ENCODE peak calls at places on chromosomes 13 and 19, in seven cellular contexts. E is H1, R is GM12892, C is GM12878, Z is SK-N-SH, V is K562, U is HepG2. K is an unnamed sample.
A peak's percentile ranks its signal among the peaks of the same experiment; 100 is the strongest.

GRCh38 chr19:5053661-5054060 is 84.7 kb downstream of the KDM4B start:
- DNase-seq in E (no peak), R (no peak), C (no peak), Z (no peak), V (no peak), U (no peak), K (no peak)

GRCh38 chr19:5302396-5302795 is 38.2 kb downstream of the PTPRS start:
- DNase-seq in E (no peak), R (no peak), C (no peak), Z (no peak), V (no peak), U (no peak), K (no peak)

GRCh38 chr19:42197375-42197817 is 20.1 kb downstream of the DEDD2 start:
- DNase-seq in E (no peak), R (no peak), C (no peak), Z (no peak), V (no peak), U (no peak), K (no peak)

GRCh38 chr19:40365613-40366401 is 17.3 kb downstream of the PLD3 start:
- DNase-seq in E (peak; percentile 86), R (peak; percentile 94), C (no peak), Z (peak; percentile 99), V (peak; percentile 97), U (no peak), K (peak; percentile 98)

GRCh38 chr19:54439174-54439851 is 9.7 kb upstream of the LENG8 start:
- DNase-seq in E (peak; percentile 78), R (no peak), C (no peak), Z (peak; percentile 63), V (peak; percentile 50), U (peak; percentile 56), K (no peak)

GRCh38 chr19:2308114-2308556 is at the start of gene LINGO3:
- DNase-seq in E (no peak), R (no peak), C (no peak), Z (peak; percentile 75), V (peak; percentile 37), U (no peak), K (no peak)

GRCh38 chr13:105984236-105984635 is 551.2 kb downstream of the EFNB2 start:
- DNase-seq in E (no peak), R (no peak), C (no peak), Z (no peak), V (no peak), U (no peak), K (no peak)

GRCh38 chr19:11506101-11506555 is 489 bp upstream of the ZNF653 start:
- DNase-seq in E (no peak), R (no peak), C (no peak), Z (no peak), V (no peak), U (no peak), K (no peak)

GRCh38 chr13:32951580-32951979 is 64.6 kb upstream of the KL start:
- DNase-seq in E (no peak), R (no peak), C (no peak), Z (no peak), V (no peak), U (no peak), K (no peak)

GRCh38 chr19:2255982-2256685 is at the start of gene JSRP1:
- DNase-seq in E (no peak), R (no peak), C (no peak), Z (peak; percentile 94), V (no peak), U (no peak), K (no peak)

GRCh38 chr19:17479325-17479791 is 9.0 kb downstream of the SLC27A1 start:
- DNase-seq in E (no peak), R (no peak), C (no peak), Z (no peak), V (no peak), U (no peak), K (no peak)

GRCh38 chr19:4452230-4452990 is 5.2 kb downstream of the UBXN6 start:
- DNase-seq in E (no peak), R (peak; percentile 15), C (no peak), Z (peak; percentile 33), V (no peak), U (no peak), K (no peak)

GRCh38 chr13:31894931-31895330 is 136.6 kb upstream of the FRY start:
- DNase-seq in E (no peak), R (no peak), C (no peak), Z (no peak), V (no peak), U (no peak), K (no peak)

GRCh38 chr19:5588906-5589676 is 21.3 kb upstream of the TINCR start:
- DNase-seq in E (no peak), R (no peak), C (no peak), Z (peak; percentile 17), V (no peak), U (no peak), K (no peak)

GRCh38 chr13:99892189-99892588 is 79.4 kb downstream of the ZIC5 start:
- DNase-seq in E (peak; percentile 49), R (no peak), C (no peak), Z (no peak), V (no peak), U (no peak), K (no peak)

GRCh38 chr13:108227651-108228272 is 9.6 kb downstream of the ABHD13 start:
- DNase-seq in E (no peak), R (no peak), C (no peak), Z (peak; percentile 22), V (peak; percentile 29), U (peak; percentile 21), K (no peak)

GRCh38 chr19:12745166-12745897 is 6.3 kb upstream of the BEST2 start:
- DNase-seq in E (no peak), R (no peak), C (no peak), Z (no peak), V (no peak), U (no peak), K (no peak)

GRCh38 chr19:1728816-1729567 is 24.3 kb upstream of the ONECUT3 start:
- DNase-seq in E (no peak), R (no peak), C (no peak), Z (no peak), V (no peak), U (no peak), K (no peak)

GRCh38 chr19:1316466-1316865 is 30.8 kb downstream of the EFNA2 start:
- DNase-seq in E (no peak), R (no peak), C (no peak), Z (no peak), V (no peak), U (no peak), K (no peak)

DNA sequence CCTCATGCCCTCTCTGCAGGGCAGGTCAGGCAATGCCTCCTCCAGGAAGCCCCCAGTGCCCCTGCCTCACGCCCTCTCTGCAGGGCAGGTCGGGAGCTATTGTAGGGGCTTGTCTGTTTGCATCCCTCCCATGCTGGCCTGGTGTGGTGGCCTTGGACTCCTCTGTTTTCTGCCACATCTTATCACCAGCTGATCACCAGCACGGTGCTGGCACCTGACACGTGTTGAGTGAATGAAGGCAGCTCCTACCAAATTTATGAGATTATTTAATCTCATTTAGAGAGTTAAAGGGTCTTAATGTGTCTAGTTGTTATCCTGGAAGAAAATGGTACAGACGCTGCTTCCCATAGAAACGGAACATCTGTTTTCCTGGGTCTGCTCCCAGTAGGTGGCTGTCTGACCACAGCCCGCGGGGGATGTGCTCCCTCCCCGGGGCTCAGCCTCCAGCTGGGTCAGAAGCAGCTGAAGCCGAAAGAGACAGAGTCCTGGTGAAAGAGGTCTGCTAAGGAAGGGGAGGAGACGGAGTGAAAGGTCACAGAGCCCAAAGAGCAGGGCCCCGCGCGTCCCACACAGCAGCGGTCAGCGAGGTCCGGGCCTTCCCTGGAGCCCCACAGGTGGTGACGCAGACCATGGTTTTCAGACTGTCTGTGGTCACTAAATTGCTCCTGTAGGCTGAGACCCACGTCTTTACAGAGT is 51.7 kb upstream of the C13orf46 start:
- DNase-seq in E (no peak), R (no peak), C (no peak), Z (peak; percentile 85), V (peak; percentile 12), U (no peak), K (no peak)
- TF ChIP-seq TAF1 in E (no peak), R (no peak), C (no peak), Z (no peak), V (no peak), U (no peak), K (no peak)

GRCh38 chr13:76769238-76769859 is 116.9 kb downstream of the KCTD12 start:
- DNase-seq in E (no peak), R (no peak), C (no peak), Z (no peak), V (no peak), U (no peak), K (no peak)
- TF ChIP-seq POLR2AphosphoS5 in E (no peak), R (no peak), C (no peak), Z (no peak), V (no peak), U (no peak), K (no peak)

DNA sequence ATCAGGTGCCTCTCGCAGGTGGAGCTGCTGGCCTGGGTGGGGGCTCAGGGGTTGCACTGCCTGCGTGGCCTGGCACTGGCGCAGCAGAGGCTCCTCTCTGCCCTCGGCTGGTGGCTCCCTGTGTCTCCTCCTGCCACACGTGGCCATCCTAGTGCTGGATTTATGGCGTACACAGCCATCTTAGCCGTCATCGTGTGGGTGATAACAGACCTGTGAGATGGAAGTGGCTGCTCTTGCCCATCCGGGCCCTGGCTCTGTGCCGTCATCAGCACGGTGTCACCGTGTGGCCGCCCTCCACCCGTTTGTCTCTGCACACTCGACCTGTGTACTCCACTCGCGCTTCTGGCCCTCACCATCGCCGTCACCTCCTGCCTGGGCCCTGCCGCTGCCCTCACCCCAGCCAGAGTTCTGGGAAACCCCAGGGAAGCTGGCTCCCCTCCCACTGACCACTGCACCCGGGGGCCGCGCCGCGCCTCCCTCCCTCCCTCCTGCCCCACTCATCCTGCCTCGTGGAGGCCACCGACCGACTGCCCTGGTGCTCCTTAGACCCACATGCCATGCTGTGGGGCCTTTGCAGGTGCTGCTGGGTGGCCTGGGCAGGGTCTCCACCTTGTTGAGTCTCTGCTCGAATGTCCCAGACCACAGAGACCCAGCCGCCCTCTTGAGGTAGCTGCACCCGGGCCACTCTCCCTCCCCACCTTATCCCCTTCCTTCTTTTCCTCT is 29.5 kb downstream of the TMEM255B start:
- DNase-seq in E (no peak), R (no peak), C (no peak), Z (no peak), V (no peak), U (no peak), K (no peak)
- TF ChIP-seq TAF1 in E (no peak), R (no peak), C (no peak), Z (no peak), V (no peak), U (no peak), K (no peak)

GRCh38 chr19:47430041-47430802 is 10.9 kb upstream of the MEIS3 start:
- DNase-seq in E (peak; percentile 78), R (no peak), C (no peak), Z (no peak), V (no peak), U (no peak), K (no peak)
- TF ChIP-seq POLR2AphosphoS5 in E (peak; percentile 56), R (no peak), C (no peak), Z (no peak), V (no peak), U (no peak), K (no peak)

GRCh38 chr13:90414691-90415596 is 932.5 kb upstream of the MIR17HG start:
- DNase-seq in E (no peak), R (no peak), C (no peak), Z (no peak), V (no peak), U (no peak), K (no peak)
- TF ChIP-seq TAF1 in E (no peak), R (no peak), C (no peak), Z (no peak), V (no peak), U (no peak), K (no peak)

GRCh38 chr19:19651076-19651475 is 7.6 kb upstream of the GMIP start:
- DNase-seq in E (no peak), R (peak; percentile 12), C (no peak), Z (no peak), V (no peak), U (no peak), K (no peak)
- TF ChIP-seq POLR2AphosphoS5 in E (no peak), R (no peak), C (no peak), Z (no peak), V (no peak), U (no peak), K (no peak)